ENCODE peak calls at places on chromosomes 4 and X, in four cellular contexts. O is fibroblast of lung, A is IMR-90, M is mesenchymal stem cell. R is an unnamed sample.

GRCh38 chrX:153886915-153887314 is 942 bp upstream of the L1CAM start:
- DNase-seq in O (no peak), A (no peak), M (no peak), R (no peak)

GRCh38 chr4:177155454-177155853 is 154.2 kb upstream of the NEIL3 start:
- DNase-seq in O (no peak), A (no peak), M (no peak), R (no peak)

GRCh38 chrX:116232833-116233232 is 62.3 kb downstream of the AGTR2 start:
- DNase-seq in O (peak), A (peak), M (peak), R (peak)

GRCh38 chrX:116239944-116240391 is 69.4 kb downstream of the AGTR2 start:
- DNase-seq in O (peak), A (no peak), M (peak), R (peak)

GRCh38 chrX:55715847-55716246 is 1.7 kb upstream of the RRAGB start:
- DNase-seq in O (no peak), A (no peak), M (no peak), R (no peak)

GRCh38 chr4:112645541-112646329 is 8.8 kb downstream of the LARP7 start:
- DNase-seq in O (no peak), A (no peak), M (no peak), R (no peak)

GRCh38 chrX:150361777-150362351 is 1.3 kb upstream of the MAMLD1 start:
- DNase-seq in O (no peak), A (peak), M (peak), R (peak)

GRCh38 chrX:71577682-71578081 is 555 bp upstream of the GCNA start:
- DNase-seq in O (peak), A (no peak), M (no peak), R (no peak)

GRCh38 chrX:84216406-84216805 is 28.4 kb upstream of the RPS6KA6 start:
- DNase-seq in O (no peak), A (no peak), M (no peak), R (no peak)

DNA sequence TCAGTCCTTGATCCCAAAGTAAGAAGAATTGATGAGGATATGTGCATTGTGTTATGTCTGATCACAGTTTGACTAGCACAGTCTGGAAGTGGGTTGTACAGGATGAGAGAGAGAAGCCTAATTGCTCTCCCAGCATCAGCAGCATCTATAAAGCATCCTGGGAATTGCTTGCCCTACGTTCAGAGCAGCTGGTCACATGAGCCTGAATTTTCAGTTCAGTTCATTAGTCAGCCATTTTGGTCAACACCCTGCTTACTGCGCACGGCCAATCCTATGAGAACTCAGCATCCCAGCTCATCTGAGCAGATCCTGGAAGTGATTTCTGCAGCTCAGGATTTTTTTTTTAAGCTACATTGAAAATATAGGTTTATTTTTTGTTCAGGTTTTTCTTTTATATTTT is at the start of gene RUFY3:
- DNase-seq in O (peak), A (peak), M (peak), R (no peak)
- H3K4me3 ChIP-seq in O (peak), A (peak), M (peak), R (no peak)

DNA sequence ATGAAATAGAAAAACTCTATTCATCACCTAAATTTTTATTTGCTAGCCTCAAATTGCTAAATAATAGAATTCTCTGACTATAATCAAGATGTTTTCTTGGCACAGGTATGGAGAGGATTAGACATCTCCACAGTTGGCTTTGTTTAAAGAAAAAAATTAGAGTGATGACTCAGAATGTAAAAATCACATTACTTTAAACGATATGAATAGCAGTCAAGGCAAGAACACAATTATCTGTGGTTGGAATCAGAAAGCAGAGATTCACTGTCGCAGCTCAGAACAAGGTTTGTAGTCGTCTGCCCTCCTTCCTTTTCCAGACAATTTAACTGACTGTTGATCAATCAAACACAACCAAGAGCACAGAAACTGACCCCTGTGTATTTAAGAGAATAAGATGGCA is 32.2 kb upstream of the CCKAR start:
- DNase-seq in O (no peak), A (peak), M (no peak), R (peak)
- H3K4me2 ChIP-seq in O (no peak), A (peak), M (no peak), R (no peak)

DNA sequence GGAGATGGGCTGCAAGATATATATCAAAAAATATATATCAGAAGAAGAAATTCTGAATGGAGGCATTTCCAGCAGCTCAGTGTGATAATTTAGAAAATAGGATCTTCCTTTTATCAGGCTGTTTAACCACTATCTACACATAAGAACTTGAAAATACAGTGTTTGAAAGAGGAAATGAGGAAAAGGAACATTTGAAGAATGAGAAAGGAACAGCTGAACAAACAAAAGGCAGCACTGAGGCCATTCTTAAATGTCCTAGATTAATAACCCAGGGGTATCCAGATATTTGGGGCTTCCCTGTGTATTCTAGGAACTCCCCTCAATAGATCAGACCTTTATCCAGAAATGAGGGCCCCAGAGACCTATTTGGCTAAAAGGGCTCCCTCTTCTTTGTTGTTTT is 4.1 kb downstream of the SLC39A8 start:
- DNase-seq in O (no peak), A (no peak), M (no peak), R (no peak)
- H3K4me3 ChIP-seq in O (no peak), A (no peak), M (no peak), R (no peak)

GRCh38 chr4:76765473-76766183 is 132.3 kb downstream of the SOWAHB start:
- DNase-seq in O (peak), A (peak), M (no peak), R (no peak)
- H3K4me2 ChIP-seq in O (peak), A (no peak), M (no peak), R (no peak)

DNA sequence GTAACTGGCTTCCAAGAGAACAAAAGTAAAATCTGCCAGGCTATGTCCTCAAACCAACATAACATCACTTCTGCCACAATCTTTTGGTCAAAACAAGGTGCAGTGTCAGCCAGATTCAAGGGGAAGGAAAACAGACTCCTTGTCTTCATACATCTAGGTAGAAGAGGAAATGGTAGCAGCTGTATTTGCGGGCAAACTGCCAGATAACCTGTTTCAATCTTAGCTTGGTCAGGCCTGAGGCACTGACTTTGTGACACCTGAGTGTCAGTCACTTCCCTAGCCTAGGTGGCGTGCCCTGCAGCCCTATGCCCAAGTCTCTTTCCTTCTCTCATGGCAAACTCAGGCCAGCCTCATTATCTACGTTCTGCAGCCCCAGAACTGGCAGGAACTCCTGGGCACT is 146.2 kb upstream of the JADE1 start:
- DNase-seq in O (no peak), A (no peak), M (no peak), R (no peak)
- H3K4me3 ChIP-seq in O (no peak), A (no peak), M (no peak), R (no peak)